ENCODE peak calls at places on chromosomes 11 and 22, in ten cellular contexts. One of them, this sample, is unnamed.

GRCh38 chr11:64743591-64744543 is at the start of gene RASGRP2:
- DNase-seq in K562: peak
- DNase-seq in HepG2: peak
- DNase-seq in HCT116: no peak
- DNase-seq in mesenchymal stem cell: peak
- DNase-seq in neural progenitor cell: peak
- DNase-seq in hepatocyte: peak
- DNase-seq in SK-N-SH: peak
- DNase-seq in A549: peak
- DNase-seq in H1: peak
- DNase-seq in this sample: no peak

GRCh38 chr11:35943761-35944502 is at the start of gene LDLRAD3:
- DNase-seq in hepatocyte: peak
- DNase-seq in SK-N-SH: peak
- DNase-seq in mesenchymal stem cell: peak
- DNase-seq in K562: peak
- DNase-seq in neural progenitor cell: peak
- DNase-seq in HepG2: peak
- DNase-seq in A549: peak
- DNase-seq in H1: peak
- DNase-seq in HCT116: peak
- DNase-seq in this sample: peak

GRCh38 chr11:71206186-71206585 is 46.2 kb downstream of the SHANK2 start:
- DNase-seq in neural progenitor cell: peak
- DNase-seq in K562: no peak
- DNase-seq in hepatocyte: peak
- DNase-seq in HCT116: no peak
- DNase-seq in mesenchymal stem cell: peak
- DNase-seq in SK-N-SH: no peak
- DNase-seq in A549: no peak
- DNase-seq in H1: no peak
- DNase-seq in HepG2: no peak
- DNase-seq in this sample: no peak

GRCh38 chr22:27420186-27420816 is 381.3 kb downstream of the MN1 start:
- DNase-seq in mesenchymal stem cell: no peak
- DNase-seq in H1: no peak
- DNase-seq in A549: no peak
- DNase-seq in HCT116: no peak
- DNase-seq in SK-N-SH: no peak
- DNase-seq in hepatocyte: no peak
- DNase-seq in neural progenitor cell: no peak
- DNase-seq in HepG2: no peak
- DNase-seq in K562: no peak
- DNase-seq in this sample: no peak

GRCh38 chr11:47469411-47470179 is 20.7 kb upstream of the RAPSN start:
- DNase-seq in HCT116: no peak
- DNase-seq in H1: no peak
- DNase-seq in HepG2: no peak
- DNase-seq in mesenchymal stem cell: no peak
- DNase-seq in SK-N-SH: no peak
- DNase-seq in hepatocyte: no peak
- DNase-seq in A549: no peak
- DNase-seq in neural progenitor cell: no peak
- DNase-seq in K562: no peak
- DNase-seq in this sample: no peak

GRCh38 chr11:85634747-85635146 is 6.4 kb downstream of the TMEM126B start:
- DNase-seq in SK-N-SH: no peak
- DNase-seq in H1: no peak
- DNase-seq in HepG2: peak
- DNase-seq in A549: no peak
- DNase-seq in K562: no peak
- DNase-seq in hepatocyte: no peak
- DNase-seq in HCT116: no peak
- DNase-seq in neural progenitor cell: no peak
- DNase-seq in mesenchymal stem cell: no peak
- DNase-seq in this sample: no peak

GRCh38 chr11:30789270-30789669 is 203.1 kb upstream of the MPPED2 start:
- DNase-seq in HepG2: no peak
- DNase-seq in K562: no peak
- DNase-seq in hepatocyte: no peak
- DNase-seq in mesenchymal stem cell: peak
- DNase-seq in HCT116: no peak
- DNase-seq in A549: no peak
- DNase-seq in neural progenitor cell: no peak
- DNase-seq in SK-N-SH: no peak
- DNase-seq in H1: no peak
- DNase-seq in this sample: no peak

GRCh38 chr22:26624788-26625187 is 3.0 kb downstream of the CRYBA4 start:
- DNase-seq in HepG2: no peak
- DNase-seq in hepatocyte: no peak
- DNase-seq in HCT116: no peak
- DNase-seq in neural progenitor cell: no peak
- DNase-seq in mesenchymal stem cell: no peak
- DNase-seq in K562: no peak
- DNase-seq in H1: no peak
- DNase-seq in A549: no peak
- DNase-seq in SK-N-SH: no peak
- DNase-seq in this sample: no peak

GRCh38 chr11:59183768-59184167 is 11.8 kb downstream of the DTX4 start:
- DNase-seq in H1: no peak
- DNase-seq in A549: no peak
- DNase-seq in neural progenitor cell: no peak
- DNase-seq in HCT116: no peak
- DNase-seq in mesenchymal stem cell: no peak
- DNase-seq in K562: no peak
- DNase-seq in HepG2: no peak
- DNase-seq in SK-N-SH: no peak
- DNase-seq in hepatocyte: no peak
- DNase-seq in this sample: no peak

GRCh38 chr11:27545946-27546345 is 39.4 kb upstream of the LIN7C start:
- DNase-seq in SK-N-SH: no peak
- DNase-seq in H1: no peak
- DNase-seq in HCT116: no peak
- DNase-seq in A549: no peak
- DNase-seq in mesenchymal stem cell: no peak
- DNase-seq in HepG2: no peak
- DNase-seq in K562: no peak
- DNase-seq in neural progenitor cell: peak
- DNase-seq in hepatocyte: no peak
- DNase-seq in this sample: no peak

GRCh38 chr11:335779-336665 is 15.4 kb upstream of the IFITM3 start:
- DNase-seq in SK-N-SH: no peak
- DNase-seq in HCT116: no peak
- DNase-seq in mesenchymal stem cell: peak
- DNase-seq in hepatocyte: peak
- DNase-seq in A549: no peak
- DNase-seq in HepG2: no peak
- DNase-seq in H1: no peak
- DNase-seq in neural progenitor cell: peak
- DNase-seq in K562: peak
- DNase-seq in this sample: no peak

GRCh38 chr11:91513734-91514133 is 710.9 kb upstream of the FAT3 start:
- DNase-seq in mesenchymal stem cell: no peak
- DNase-seq in A549: no peak
- DNase-seq in HepG2: no peak
- DNase-seq in K562: no peak
- DNase-seq in HCT116: no peak
- DNase-seq in H1: no peak
- DNase-seq in SK-N-SH: peak
- DNase-seq in hepatocyte: no peak
- DNase-seq in neural progenitor cell: peak
- DNase-seq in this sample: no peak

GRCh38 chr11:106468091-106468490 is 390.6 kb downstream of the AASDHPPT start:
- DNase-seq in neural progenitor cell: no peak
- DNase-seq in HCT116: no peak
- DNase-seq in H1: no peak
- DNase-seq in A549: no peak
- DNase-seq in hepatocyte: peak
- DNase-seq in mesenchymal stem cell: peak
- DNase-seq in SK-N-SH: no peak
- DNase-seq in K562: no peak
- DNase-seq in HepG2: peak
- DNase-seq in this sample: no peak

GRCh38 chr22:38218661-38219331 is 17.0 kb downstream of the MAFF start:
- DNase-seq in hepatocyte: peak
- DNase-seq in HepG2: peak
- DNase-seq in HCT116: peak
- DNase-seq in mesenchymal stem cell: peak
- DNase-seq in K562: no peak
- DNase-seq in SK-N-SH: no peak
- DNase-seq in neural progenitor cell: peak
- DNase-seq in A549: peak
- DNase-seq in H1: peak
- DNase-seq in this sample: peak

GRCh38 chr11:17406082-17406817 is 17.8 kb upstream of the KCNJ11 start:
- DNase-seq in HCT116: no peak
- DNase-seq in HepG2: no peak
- DNase-seq in neural progenitor cell: no peak
- DNase-seq in K562: no peak
- DNase-seq in H1: no peak
- DNase-seq in mesenchymal stem cell: no peak
- DNase-seq in A549: no peak
- DNase-seq in hepatocyte: no peak
- DNase-seq in SK-N-SH: no peak
- DNase-seq in this sample: no peak

GRCh38 chr11:2142300-2142759 is 3.1 kb upstream of the IGF2 start:
- DNase-seq in HepG2: no peak
- DNase-seq in mesenchymal stem cell: peak
- DNase-seq in HCT116: no peak
- DNase-seq in K562: no peak
- DNase-seq in hepatocyte: no peak
- DNase-seq in A549: no peak
- DNase-seq in SK-N-SH: no peak
- DNase-seq in neural progenitor cell: no peak
- DNase-seq in H1: no peak
- DNase-seq in this sample: peak

GRCh38 chr22:40605676-40606250 is 30.8 kb downstream of the MRTFA start:
- DNase-seq in HepG2: no peak
- DNase-seq in HCT116: no peak
- DNase-seq in H1: no peak
- DNase-seq in neural progenitor cell: no peak
- DNase-seq in A549: no peak
- DNase-seq in hepatocyte: no peak
- DNase-seq in SK-N-SH: no peak
- DNase-seq in mesenchymal stem cell: no peak
- DNase-seq in K562: no peak
- DNase-seq in this sample: no peak

GRCh38 chr22:24165673-24166072 is 15.6 kb upstream of the SUSD2 start:
- DNase-seq in SK-N-SH: no peak
- DNase-seq in HCT116: no peak
- DNase-seq in mesenchymal stem cell: no peak
- DNase-seq in neural progenitor cell: no peak
- DNase-seq in HepG2: no peak
- DNase-seq in H1: no peak
- DNase-seq in A549: no peak
- DNase-seq in K562: no peak
- DNase-seq in hepatocyte: no peak
- DNase-seq in this sample: peak

GRCh38 chr11:117172678-117173421 is 5.7 kb upstream of the SIDT2 start:
- DNase-seq in A549: no peak
- DNase-seq in K562: peak
- DNase-seq in HepG2: no peak
- DNase-seq in SK-N-SH: peak
- DNase-seq in mesenchymal stem cell: peak
- DNase-seq in neural progenitor cell: no peak
- DNase-seq in hepatocyte: no peak
- DNase-seq in H1: no peak
- DNase-seq in HCT116: no peak
- DNase-seq in this sample: no peak

GRCh38 chr11:69339041-69339733 is 45.2 kb downstream of the MYEOV start:
- DNase-seq in HCT116: no peak
- DNase-seq in H1: no peak
- DNase-seq in A549: no peak
- DNase-seq in neural progenitor cell: no peak
- DNase-seq in mesenchymal stem cell: no peak
- DNase-seq in HepG2: no peak
- DNase-seq in SK-N-SH: no peak
- DNase-seq in K562: no peak
- DNase-seq in hepatocyte: no peak
- DNase-seq in this sample: no peak
- H3K4me2 ChIP-seq in HCT116: no peak
- H3K4me2 ChIP-seq in H1: no peak
- H3K4me2 ChIP-seq in A549: no peak
- H3K4me2 ChIP-seq in neural progenitor cell: no peak
- H3K4me2 ChIP-seq in mesenchymal stem cell: no peak
- H3K4me2 ChIP-seq in HepG2: no peak
- H3K4me2 ChIP-seq in SK-N-SH: no peak
- H3K4me2 ChIP-seq in K562: no peak
- H3K4me2 ChIP-seq in hepatocyte: no peak
- H3K4me2 ChIP-seq in this sample: no peak

GRCh38 chr11:101863361-101863760 is 51.4 kb upstream of the CEP126 start:
- DNase-seq in neural progenitor cell: no peak
- DNase-seq in hepatocyte: no peak
- DNase-seq in SK-N-SH: no peak
- DNase-seq in HepG2: no peak
- DNase-seq in A549: no peak
- DNase-seq in mesenchymal stem cell: peak
- DNase-seq in H1: no peak
- DNase-seq in K562: no peak
- DNase-seq in HCT116: no peak
- DNase-seq in this sample: no peak
- H3K4me3 ChIP-seq in neural progenitor cell: no peak
- H3K4me3 ChIP-seq in hepatocyte: no peak
- H3K4me3 ChIP-seq in SK-N-SH: no peak
- H3K4me3 ChIP-seq in HepG2: no peak
- H3K4me3 ChIP-seq in A549: no peak
- H3K4me3 ChIP-seq in mesenchymal stem cell: no peak
- H3K4me3 ChIP-seq in H1: no peak
- H3K4me3 ChIP-seq in K562: no peak
- H3K4me3 ChIP-seq in HCT116: no peak
- H3K4me3 ChIP-seq in this sample: no peak

GRCh38 chr22:46062232-46062615 is 85.3 kb upstream of the WNT7B start:
- DNase-seq in mesenchymal stem cell: no peak
- DNase-seq in hepatocyte: no peak
- DNase-seq in SK-N-SH: no peak
- DNase-seq in HepG2: no peak
- DNase-seq in K562: no peak
- DNase-seq in H1: no peak
- DNase-seq in HCT116: no peak
- DNase-seq in neural progenitor cell: no peak
- DNase-seq in A549: no peak
- DNase-seq in this sample: no peak
- H3K27ac ChIP-seq in mesenchymal stem cell: no peak
- H3K27ac ChIP-seq in hepatocyte: no peak
- H3K27ac ChIP-seq in SK-N-SH: peak
- H3K27ac ChIP-seq in HepG2: no peak
- H3K27ac ChIP-seq in K562: no peak
- H3K27ac ChIP-seq in H1: no peak
- H3K27ac ChIP-seq in HCT116: no peak
- H3K27ac ChIP-seq in neural progenitor cell: no peak
- H3K27ac ChIP-seq in A549: no peak
- H3K27ac ChIP-seq in this sample: peak

DNA sequence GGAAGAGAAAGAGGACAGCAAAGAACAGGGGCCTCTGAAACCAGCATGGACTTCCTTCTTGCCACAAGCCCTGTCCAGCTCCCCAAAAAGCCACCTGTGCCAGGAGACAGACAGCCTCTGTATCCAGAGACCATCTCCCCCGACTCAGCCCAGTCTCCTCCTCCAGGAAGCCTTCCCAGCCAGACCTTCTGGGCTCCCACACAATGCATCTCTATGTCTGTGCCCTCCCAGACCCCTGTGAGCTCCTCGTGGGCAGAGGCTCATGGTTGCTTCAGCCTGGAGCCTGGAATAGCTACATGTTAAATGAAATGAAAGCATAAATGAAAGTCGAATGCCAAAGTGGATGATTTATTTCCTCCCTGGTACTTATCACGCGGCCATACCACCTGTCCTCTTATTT is 7.3 kb upstream of the ARAP1 start:
- DNase-seq in A549: no peak
- DNase-seq in hepatocyte: no peak
- DNase-seq in neural progenitor cell: no peak
- DNase-seq in K562: no peak
- DNase-seq in SK-N-SH: no peak
- DNase-seq in HepG2: no peak
- DNase-seq in H1: no peak
- DNase-seq in HCT116: no peak
- DNase-seq in mesenchymal stem cell: no peak
- DNase-seq in this sample: no peak
- H3K4me2 ChIP-seq in A549: no peak
- H3K4me2 ChIP-seq in hepatocyte: no peak
- H3K4me2 ChIP-seq in neural progenitor cell: no peak
- H3K4me2 ChIP-seq in K562: peak
- H3K4me2 ChIP-seq in SK-N-SH: no peak
- H3K4me2 ChIP-seq in HepG2: no peak
- H3K4me2 ChIP-seq in H1: no peak
- H3K4me2 ChIP-seq in HCT116: no peak
- H3K4me2 ChIP-seq in mesenchymal stem cell: no peak
- H3K4me2 ChIP-seq in this sample: no peak